ENCODE peak calls at places on chromosomes 16 and 17, in six cellular contexts. A is activated naive CD4-positive, alpha-beta T cell treated with anti-CD3 and anti-CD28 coated beads for 36 hours; F is iris pigment epithelial cell; N is T-helper 2 cell treated with Interferon-gamma antibody and Interleukin-4, amounts not matched to agents 5 μg/mL and 100 μg/mL, for 36 hours; B is stimulated activated CD8-positive, alpha-beta memory T cell treated with anti-CD3 and anti-CD28 coated beads, Interleukin-2, amount 100 ng/mL, for 1 hour; Z is ACHN. H is an unnamed sample.

GRCh38 chr17:50218071-50218759 is 16.8 kb upstream of the COL1A1 start:
- DNase-seq in A (no peak), F (peak), N (no peak), B (no peak), Z (no peak), H (no peak)

GRCh38 chr17:76002100-76002499 is 1.4 kb downstream of the CDK3 start:
- DNase-seq in A (no peak), F (no peak), N (no peak), B (no peak), Z (no peak), H (no peak)

GRCh38 chr17:50211249-50212120 is 10.1 kb upstream of the COL1A1 start:
- DNase-seq in A (no peak), F (peak), N (no peak), B (no peak), Z (no peak), H (no peak)

GRCh38 chr17:82103588-82104451 is 5.8 kb upstream of the FASN start:
- DNase-seq in A (no peak), F (peak), N (no peak), B (no peak), Z (no peak), H (no peak)

GRCh38 chr16:58515871-58516767 is 802 bp downstream of the SETD6 start:
- DNase-seq in A (peak), F (peak), N (peak), B (no peak), Z (peak), H (no peak)

GRCh38 chr17:40086150-40087044 is 14.0 kb downstream of the NR1D1 start:
- DNase-seq in A (peak), F (no peak), N (no peak), B (no peak), Z (peak), H (peak)

GRCh38 chr17:67033613-67034012 is 10.7 kb upstream of the CACNG1 start:
- DNase-seq in A (no peak), F (no peak), N (no peak), B (no peak), Z (no peak), H (no peak)

GRCh38 chr17:57946798-57947358 is 8.3 kb downstream of the CUEDC1 start:
- DNase-seq in A (peak), F (peak), N (peak), B (no peak), Z (peak), H (no peak)

GRCh38 chr16:85697441-85697840 is 8.7 kb upstream of the GINS2 start:
- DNase-seq in A (no peak), F (no peak), N (no peak), B (no peak), Z (no peak), H (no peak)

GRCh38 chr16:30761427-30761927 is 385 bp downstream of the CFAP119 start:
- DNase-seq in A (peak), F (peak), N (peak), B (no peak), Z (peak), H (peak)

GRCh38 chr16:69077251-69077650 is 28.2 kb upstream of the HAS3 start:
- DNase-seq in A (no peak), F (peak), N (no peak), B (no peak), Z (peak), H (no peak)

GRCh38 chr16:54980821-54981220 is 50.2 kb downstream of the IRX5 start:
- DNase-seq in A (no peak), F (no peak), N (no peak), B (no peak), Z (no peak), H (no peak)

GRCh38 chr16:56643833-56644232 is 5.4 kb downstream of the MT1A start:
- DNase-seq in A (no peak), F (no peak), N (no peak), B (no peak), Z (no peak), H (no peak)

GRCh38 chr16:53207810-53208752 is 153.3 kb downstream of the CHD9 start:
- DNase-seq in A (peak), F (peak), N (no peak), B (no peak), Z (peak), H (peak)

GRCh38 chr17:2563061-2563460 is 30.4 kb upstream of the PAFAH1B1 start:
- DNase-seq in A (no peak), F (no peak), N (no peak), B (no peak), Z (no peak), H (no peak)

GRCh38 chr16:56424791-56425438 is 430 bp downstream of the AMFR start:
- DNase-seq in A (peak), F (no peak), N (peak), B (no peak), Z (peak), H (no peak)

GRCh38 chr16:58249780-58250478 is 44.9 kb downstream of the PRSS54 start:
- DNase-seq in A (peak), F (peak), N (peak), B (peak), Z (peak), H (peak)

GRCh38 chr16:33877-34707 is 19.3 kb downstream of the POLR3K start:
- DNase-seq in A (no peak), F (no peak), N (no peak), B (no peak), Z (no peak), H (no peak)

GRCh38 chr16:9039208-9039607 is 52.2 kb upstream of the HAPSTR1 start:
- DNase-seq in A (peak), F (peak), N (no peak), B (no peak), Z (no peak), H (peak)

GRCh38 chr17:70110443-70110880 is 35.4 kb downstream of the KCNJ16 start:
- DNase-seq in A (no peak), F (peak), N (no peak), B (no peak), Z (no peak), H (no peak)

GRCh38 chr16:54655171-54655590 is 275.5 kb upstream of the IRX5 start:
- DNase-seq in A (no peak), F (peak), N (no peak), B (no peak), Z (no peak), H (peak)

GRCh38 chr17:40936976-40937375 is 470 bp downstream of the KRT23 start:
- DNase-seq in A (no peak), F (no peak), N (no peak), B (no peak), Z (no peak), H (no peak)

GRCh38 chr17:47990962-47991731 is 20.2 kb downstream of the CDK5RAP3 start:
- DNase-seq in A (no peak), F (no peak), N (no peak), B (no peak), Z (no peak), H (no peak)

GRCh38 chr16:88770459-88771293 is 14.3 kb downstream of the PIEZO1 start:
- DNase-seq in A (no peak), F (peak), N (no peak), B (no peak), Z (peak), H (no peak)

GRCh38 chr17:78689029-78689428 is 93.0 kb downstream of the CYTH1 start:
- DNase-seq in A (no peak), F (no peak), N (no peak), B (no peak), Z (no peak), H (no peak)

GRCh38 chr17:75703591-75703990 is 17.7 kb upstream of the ITGB4 start:
- DNase-seq in A (no peak), F (no peak), N (no peak), B (no peak), Z (no peak), H (no peak)

GRCh38 chr17:42120161-42121065 is 754 bp downstream of the KAT2A start:
- DNase-seq in A (no peak), F (no peak), N (no peak), B (no peak), Z (no peak), H (peak)

GRCh38 chr17:28524476-28525415 is 18.6 kb downstream of the FOXN1 start:
- DNase-seq in A (no peak), F (peak), N (no peak), B (no peak), Z (no peak), H (no peak)

GRCh38 chr16:85610446-85611204 is 2.5 kb upstream of the GSE1 start:
- DNase-seq in A (peak), F (peak), N (peak), B (peak), Z (peak), H (peak)

GRCh38 chr17:64741038-64741641 is 79.0 kb upstream of the SMURF2 start:
- DNase-seq in A (peak), F (peak), N (no peak), B (no peak), Z (no peak), H (no peak)

GRCh38 chr16:74305978-74306784 is 9.6 kb downstream of the PSMD7 start:
- DNase-seq in A (no peak), F (no peak), N (no peak), B (no peak), Z (no peak), H (no peak)

GRCh38 chr17:2295575-2295974 is 8.0 kb downstream of the SMG6 start:
- DNase-seq in A (peak), F (no peak), N (no peak), B (no peak), Z (no peak), H (no peak)

GRCh38 chr16:50864386-50864785 is 122.5 kb downstream of the CYLD start:
- DNase-seq in A (no peak), F (no peak), N (no peak), B (no peak), Z (no peak), H (no peak)

GRCh38 chr16:58709338-58709737 is 24.8 kb upstream of the SLC38A7 start:
- DNase-seq in A (no peak), F (no peak), N (no peak), B (no peak), Z (peak), H (no peak)

GRCh38 chr17:58786586-58787295 is 31.1 kb downstream of the PPM1E start:
- DNase-seq in A (no peak), F (peak), N (no peak), B (no peak), Z (peak), H (no peak)

GRCh38 chr17:20206068-20206467 is 196.9 kb downstream of the SPECC1 start:
- DNase-seq in A (peak), F (peak), N (no peak), B (no peak), Z (peak), H (no peak)

GRCh38 chr16:20853981-20854620 is 46.1 kb downstream of the DCUN1D3 start:
- DNase-seq in A (no peak), F (no peak), N (no peak), B (no peak), Z (no peak), H (no peak)

GRCh38 chr17:7177954-7178477 is 1.2 kb downstream of the ASGR1 start:
- DNase-seq in A (peak), F (no peak), N (no peak), B (no peak), Z (no peak), H (peak)

H was measured in endothelial cell.